ENCODE peak calls at places on chromosomes 4 and X, in ten cellular contexts. C is psoas muscle; E is CD8-positive, alpha-beta memory T cell; L is fibroblast of lung; I is heart left ventricle; G is left ventricle myocardium inferior; Q is aorta; P is left lung; Z is esophagus squamous epithelium; T is spleen. F is an unnamed sample.
A peak's percentile ranks its signal among the peaks of the same experiment; 100 is the strongest.

GRCh38 chrX:39654183-39654925 is 443.4 kb downstream of the BCOR start:
- DNase-seq in C (no peak), E (no peak), L (no peak), I (no peak), G (no peak), Q (no peak), P (no peak), Z (no peak), T (no peak), F (no peak)

GRCh38 chr4:87465739-87466366 is 43.5 kb downstream of the NUDT9 start:
- DNase-seq in C (no peak), E (no peak), L (peak; percentile 48), I (no peak), G (no peak), Q (no peak), P (no peak), Z (no peak), T (no peak), F (no peak)

GRCh38 chr4:186792994-186793393 is 69.3 kb upstream of the FAT1 start:
- DNase-seq in C (no peak), E (no peak), L (peak; percentile 61), I (no peak), G (no peak), Q (no peak), P (no peak), Z (no peak), T (no peak), F (no peak)

GRCh38 chr4:7513731-7514130 is 79.0 kb upstream of the PSAPL1 start:
- DNase-seq in C (no peak), E (no peak), L (peak; percentile 82), I (no peak), G (no peak), Q (no peak), P (no peak), Z (no peak), T (no peak), F (no peak)

GRCh38 chr4:85457752-85458467 is 17.0 kb upstream of the ARHGAP24 start:
- DNase-seq in C (no peak), E (no peak), L (no peak), I (no peak), G (no peak), Q (no peak), P (no peak), Z (no peak), T (no peak), F (no peak)

GRCh38 chr4:86243750-86244149 is 116.1 kb downstream of the MAPK10 start:
- DNase-seq in C (no peak), E (no peak), L (no peak), I (no peak), G (no peak), Q (no peak), P (no peak), Z (no peak), T (no peak), F (no peak)

GRCh38 chr4:104989363-104989762 is 157.3 kb upstream of the TET2 start:
- DNase-seq in C (no peak), E (no peak), L (peak; percentile 79), I (no peak), G (no peak), Q (no peak), P (no peak), Z (no peak), T (no peak), F (no peak)

GRCh38 chr4:112515278-112516075 is 503 bp downstream of the NEUROG2 start:
- DNase-seq in C (peak; percentile 23), E (peak; percentile 59), L (peak; percentile 34), I (peak; percentile 57), G (no peak), Q (no peak), P (no peak), Z (peak; percentile 1), T (no peak), F (no peak)

GRCh38 chr4:56914336-56914735 is 6.6 kb downstream of the REST start:
- DNase-seq in C (no peak), E (no peak), L (no peak), I (no peak), G (no peak), Q (no peak), P (no peak), Z (no peak), T (no peak), F (no peak)
- H3K36me3 ChIP-seq in C (no peaks in the 10 kb centered on the region), E (no peaks in the 10 kb centered on the region), L (no peaks in the 10 kb centered on the region), I (no peaks in the 10 kb centered on the region), G (peaks cover 7% of the 10 kb centered on the region), Q (no peaks in the 10 kb centered on the region), P (peaks cover 27% of the 10 kb centered on the region), Z (peaks cover 39% of the 10 kb centered on the region), T (peaks cover 68% of the 10 kb centered on the region), F (peaks cover 51% of the 10 kb centered on the region)

DNA sequence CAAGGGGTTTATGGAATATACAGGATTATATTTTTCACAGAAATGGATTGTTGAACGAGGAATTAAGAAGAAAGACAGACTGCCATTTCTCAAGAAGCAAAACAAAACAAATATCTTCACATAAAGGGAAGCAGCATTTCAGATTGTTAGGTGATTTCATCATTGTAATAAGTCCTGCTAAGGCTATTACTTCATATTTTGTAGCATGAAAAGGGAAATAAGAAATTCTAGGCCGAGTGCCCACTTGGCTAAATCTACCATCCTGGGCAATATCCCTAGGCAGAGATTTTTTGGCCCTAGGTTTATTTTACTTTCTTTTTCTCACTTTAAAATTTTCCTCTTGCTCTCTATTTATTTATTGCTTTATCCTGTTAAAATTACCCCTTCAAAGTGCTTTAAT is 142.4 kb downstream of the PDGFC start:
- DNase-seq in C (no peak), E (no peak), L (peak; percentile 59), I (no peak), G (no peak), Q (peak; percentile 56), P (no peak), Z (no peak), T (no peak), F (no peak)
- H3K4me3 ChIP-seq in C (peak overlapping the region; percentile 7), E (no peak overlapping the region), L (peak overlapping the region; percentile 3), I (no peak overlapping the region), G (peak overlapping the region; percentile 12), Q (no peak overlapping the region), P (no peak overlapping the region), Z (no peak overlapping the region), T (no peak overlapping the region), F (no peak overlapping the region)

GRCh38 chr4:151110236-151110635 is 10.8 kb downstream of the RPS3A start:
- DNase-seq in C (no peak), E (no peak), L (no peak), I (no peak), G (no peak), Q (no peak), P (no peak), Z (no peak), T (no peak), F (no peak)

GRCh38 chr4:151103758-151104157 is 4.3 kb downstream of the RPS3A start:
- DNase-seq in C (no peak), E (no peak), L (no peak), I (no peak), G (no peak), Q (no peak), P (no peak), Z (no peak), T (no peak), F (no peak)

GRCh38 chr4:151107063-151107462 is 7.6 kb downstream of the RPS3A start:
- DNase-seq in C (no peak), E (no peak), L (no peak), I (no peak), G (no peak), Q (no peak), P (no peak), Z (no peak), T (no peak), F (no peak)

GRCh38 chr4:151104621-151105020 is 5.2 kb downstream of the RPS3A start:
- DNase-seq in C (no peak), E (no peak), L (no peak), I (no peak), G (no peak), Q (no peak), P (no peak), Z (no peak), T (no peak), F (no peak)

DNA sequence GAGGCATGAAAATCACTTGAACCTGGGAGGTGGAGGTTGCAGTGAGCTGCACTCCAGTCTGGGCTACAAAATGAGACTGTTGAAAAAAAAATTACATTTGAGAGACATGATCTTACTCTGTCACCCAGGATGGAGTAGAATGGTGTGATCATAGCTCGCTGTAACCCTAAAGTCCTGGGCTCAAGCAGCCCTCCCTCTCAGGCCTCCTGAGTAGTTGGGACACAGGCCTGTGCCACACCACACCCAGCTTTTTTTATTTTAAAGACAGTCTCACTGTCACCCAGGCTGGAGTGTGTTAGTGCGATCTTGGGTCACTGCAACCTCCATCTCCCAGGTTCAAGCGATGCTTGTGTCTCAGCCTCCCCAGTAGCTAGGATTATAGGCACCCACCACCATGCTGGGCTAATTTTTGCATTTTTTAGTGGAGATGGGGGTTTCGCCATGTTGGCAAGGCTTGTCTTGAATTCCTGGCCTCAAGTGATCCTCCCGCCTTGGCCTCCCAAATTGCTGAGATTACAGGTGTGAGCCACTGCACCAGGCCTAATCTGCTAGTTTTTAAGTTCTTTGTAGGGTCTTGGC is 6.1 kb downstream of the RPS3A start:
- DNase-seq in C (no peak), E (no peak), L (no peak), I (no peak), G (no peak), Q (no peak), P (no peak), Z (no peak), T (no peak), F (no peak)
- H3K36me3 ChIP-seq in C (peaks cover 6% of the 10 kb centered on the region), E (peaks cover 38% of the 10 kb centered on the region), L (peaks cover 9% of the 10 kb centered on the region), I (peaks cover 3% of the 10 kb centered on the region), G (peaks cover 76% of the 10 kb centered on the region), Q (no peaks in the 10 kb centered on the region), P (peaks cover 100% of the 10 kb centered on the region), Z (peaks cover 98% of the 10 kb centered on the region), T (peaks cover 100% of the 10 kb centered on the region), F (peaks cover 81% of the 10 kb centered on the region)

GRCh38 chrX:24025741-24026402 is 1.1 kb downstream of the KLHL15 start:
- DNase-seq in C (no peak), E (no peak), L (peak; percentile 68), I (no peak), G (no peak), Q (no peak), P (no peak), Z (no peak), T (no peak), F (no peak)

GRCh38 chrX:24024819-24025740 is 1.9 kb downstream of the KLHL15 start:
- DNase-seq in C (peak; percentile 89), E (peak; percentile 84), L (peak; percentile 87), I (peak; percentile 93), G (peak; percentile 90), Q (peak; percentile 92), P (peak; percentile 88), Z (peak; percentile 13), T (peak; percentile 95), F (peak; percentile 90)

GRCh38 chrX:24026403-24026801 is 584 bp downstream of the KLHL15 start:
- DNase-seq in C (no peak), E (no peak), L (no peak), I (no peak), G (no peak), Q (no peak), P (no peak), Z (no peak), T (no peak), F (no peak)

GRCh38 chrX:24023972-24024664 is 2.9 kb downstream of the KLHL15 start:
- DNase-seq in C (no peak), E (no peak), L (no peak), I (no peak), G (no peak), Q (no peak), P (no peak), Z (no peak), T (no peak), F (no peak)

DNA sequence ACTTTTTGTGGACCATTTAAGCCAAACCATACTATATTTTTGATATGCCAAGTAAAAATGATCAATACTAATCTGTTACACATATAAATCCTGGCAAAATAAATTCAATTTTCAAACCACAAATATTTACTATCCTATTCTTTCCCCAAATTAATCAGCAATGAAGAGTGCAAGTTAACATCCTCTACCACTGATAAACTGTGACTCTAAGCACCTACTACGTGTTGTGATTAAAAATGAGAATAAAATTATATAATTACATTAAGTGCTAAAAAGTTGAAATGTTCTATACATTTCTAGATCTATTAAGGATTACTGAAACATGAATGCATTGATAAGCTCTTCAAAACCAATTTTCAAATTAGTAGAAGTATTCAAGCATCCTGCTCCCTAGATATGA is 3.4 kb downstream of the KLHL15 start:
- DNase-seq in C (no peak), E (no peak), L (no peak), I (no peak), G (no peak), Q (no peak), P (no peak), Z (no peak), T (no peak), F (no peak)
- H3K4me3 ChIP-seq in C (peak overlapping the region; percentile 85), E (peak overlapping the region; percentile 78), L (peak overlapping the region; percentile 78), I (peak overlapping the region; percentile 73), G (peak overlapping the region; percentile 86), Q (no peak overlapping the region), P (peak overlapping the region; percentile 59), Z (peak overlapping the region; percentile 65), T (peak overlapping the region; percentile 58), F (peak overlapping the region; percentile 75)